ENCODE peak calls at places on chromosomes 4 and X, in six cellular contexts. A, R, O, V, I and G are unnamed samples.

GRCh38 chrX:129842510-129843208 is 1.0 kb downstream of the ZDHHC9 start:
- DNase-seq in A (peak; percentile 19), R (peak; percentile 65), O (no peak), V (no peak), I (peak; percentile 54), G (no peak)

GRCh38 chr4:70739496-70740337 is 18.0 kb downstream of the RUFY3 start:
- DNase-seq in A (no peak), R (peak; percentile 35), O (no peak), V (peak; percentile 59), I (no peak), G (no peak)

GRCh38 chr4:3681191-3681590 is 85.0 kb upstream of the ADRA2C start:
- DNase-seq in A (no peak), R (no peak), O (no peak), V (no peak), I (peak; percentile 27), G (no peak)

GRCh38 chr4:67014592-67014991 is 530.7 kb downstream of the CENPC start:
- DNase-seq in A (no peak), R (no peak), O (no peak), V (no peak), I (no peak), G (no peak)

GRCh38 chrX:1291110-1291740 is 22.6 kb downstream of the CSF2RA start:
- DNase-seq in A (no peak), R (no peak), O (no peak), V (no peak), I (no peak), G (no peak)

GRCh38 chrX:154429708-154430107 is 1.2 kb downstream of the ATP6AP1 start:
- DNase-seq in A (no peak), R (no peak), O (no peak), V (no peak), I (no peak), G (no peak)

GRCh38 chr4:54255881-54256280 is 26.8 kb downstream of the PDGFRA start:
- DNase-seq in A (no peak), R (no peak), O (no peak), V (no peak), I (no peak), G (no peak)

GRCh38 chrX:40169193-40170086 is 71.7 kb upstream of the BCOR start:
- DNase-seq in A (peak; percentile 82), R (peak; percentile 67), O (no peak), V (peak; percentile 84), I (peak; percentile 66), G (no peak)

GRCh38 chrX:426881-427280 is 40.2 kb upstream of the PPP2R3B start:
- DNase-seq in A (no peak), R (no peak), O (no peak), V (no peak), I (no peak), G (no peak)

GRCh38 chr4:54056360-54056759 is 8.0 kb downstream of the CHIC2 start:
- DNase-seq in A (no peak), R (no peak), O (no peak), V (no peak), I (no peak), G (no peak)

GRCh38 chr4:31461425-31461824 is 741.3 kb downstream of the PCDH7 start:
- DNase-seq in A (no peak), R (peak; percentile 42), O (no peak), V (no peak), I (no peak), G (no peak)

GRCh38 chrX:70264784-70265183 is 3.4 kb upstream of the ARR3 start:
- DNase-seq in A (no peak), R (no peak), O (no peak), V (peak; percentile 3), I (no peak), G (no peak)

GRCh38 chr4:148052448-148052847 is 320.6 kb downstream of the ARHGAP10 start:
- DNase-seq in A (no peak), R (no peak), O (no peak), V (no peak), I (no peak), G (no peak)

GRCh38 chrX:43655151-43655676 is 885 bp upstream of the MAOA start:
- DNase-seq in A (peak; percentile 33), R (no peak), O (peak; percentile 27), V (no peak), I (peak; percentile 69), G (peak; percentile 25)

GRCh38 chr4:25783943-25784342 is 78.8 kb downstream of the SEL1L3 start:
- DNase-seq in A (no peak), R (no peak), O (no peak), V (peak; percentile 91), I (no peak), G (no peak)

GRCh38 chr4:61500883-61501282 is 300.8 kb downstream of the ADGRL3 start:
- DNase-seq in A (no peak), R (no peak), O (no peak), V (no peak), I (no peak), G (no peak)

GRCh38 chr4:37667197-37668100 is 18.7 kb downstream of the RELL1 start:
- DNase-seq in A (no peak), R (no peak), O (no peak), V (no peak), I (no peak), G (no peak)

GRCh38 chrX:152137771-152138387 is 498 bp downstream of the MAGEA10 start:
- DNase-seq in A (no peak), R (no peak), O (no peak), V (no peak), I (no peak), G (no peak)

GRCh38 chr4:84547211-84547610 is 35.7 kb upstream of the CDS1 start:
- DNase-seq in A (no peak), R (peak; percentile 38), O (no peak), V (peak; percentile 5), I (no peak), G (no peak)

DNA sequence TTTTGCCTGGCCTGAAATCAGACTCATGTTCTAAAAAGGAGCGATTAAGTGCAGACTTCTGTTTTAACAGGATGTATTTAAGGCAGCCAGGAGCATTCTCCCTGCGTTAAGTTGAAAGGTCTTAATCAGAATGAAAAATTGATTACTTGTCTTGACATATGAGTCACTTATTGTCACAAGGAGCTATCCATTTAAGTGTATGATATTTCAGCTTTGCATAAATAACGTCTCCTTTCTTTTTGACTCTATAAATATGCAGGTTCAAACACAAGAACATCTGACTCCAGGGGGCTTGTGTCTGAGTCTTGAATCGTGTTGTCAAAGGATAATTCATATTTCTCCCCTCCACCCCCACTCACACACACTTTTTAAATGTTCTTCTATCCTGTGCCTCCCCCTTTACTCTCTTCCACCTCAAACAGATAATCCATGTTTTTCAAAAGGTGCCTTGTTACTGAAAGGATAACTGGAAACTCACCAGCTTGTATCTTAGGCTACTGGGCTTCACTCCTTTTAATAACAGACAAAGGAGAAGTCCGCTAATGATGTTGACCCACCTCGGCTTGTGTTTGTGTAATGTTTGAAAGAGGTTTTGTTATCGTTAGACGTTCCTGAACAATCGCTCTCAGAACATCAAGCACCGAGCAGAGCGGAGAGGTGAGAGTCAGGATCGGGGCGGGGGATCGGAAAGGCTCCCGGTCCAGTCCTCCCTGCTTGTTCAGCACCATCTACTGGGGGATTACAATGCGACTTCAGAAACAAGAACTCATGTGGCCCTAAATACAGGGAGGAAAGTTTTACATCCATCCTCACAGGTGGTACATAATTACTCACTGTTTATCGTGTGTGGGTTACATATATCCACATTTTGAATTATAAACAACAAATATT is 107.5 kb upstream of the RPL34 start:
- DNase-seq in A (no peak), R (no peak), O (no peak), V (peak; percentile 3), I (no peak), G (no peak)
- TF ChIP-seq CTCF in A (no peak), R (no peak), O (peak; percentile 35), V (no peak), I (no peak), G (no peak)

DNA sequence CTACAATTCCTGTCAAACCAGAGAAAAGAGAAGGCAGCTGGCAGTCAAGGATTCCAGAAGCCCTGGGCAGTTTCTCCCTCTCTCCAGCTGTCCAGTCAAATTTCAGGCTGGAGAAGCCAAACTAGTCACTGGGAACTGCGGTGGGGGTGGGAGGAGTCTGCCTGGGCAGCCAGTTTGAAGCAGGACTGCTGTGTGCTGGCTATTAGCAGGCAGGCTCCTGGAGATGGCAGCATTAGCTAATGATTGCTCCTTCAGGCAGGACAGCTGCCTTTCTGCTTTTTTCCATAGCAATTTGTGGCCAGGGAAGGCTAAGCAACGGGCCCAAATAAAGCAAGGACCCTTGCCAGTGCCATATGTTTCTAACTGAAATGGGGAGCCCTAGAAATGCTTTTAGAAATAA is 44.7 kb upstream of the FGF13 start:
- DNase-seq in A (no peak), R (no peak), O (no peak), V (peak; percentile 2), I (peak; percentile 64), G (no peak)
- TF ChIP-seq CTCF in A (no peak), R (peak; percentile 29), O (no peak), V (no peak), I (peak; percentile 46), G (no peak)

GRCh38 chr4:151665442-151666127 is 95.2 kb downstream of the GATB start:
- DNase-seq in A (no peak), R (no peak), O (no peak), V (no peak), I (no peak), G (no peak)

GRCh38 chr4:151665022-151665421 is 95.8 kb downstream of the GATB start:
- DNase-seq in A (no peak), R (no peak), O (no peak), V (peak; percentile 13), I (no peak), G (no peak)

GRCh38 chr4:151666501-151666900 is 94.3 kb downstream of the GATB start:
- DNase-seq in A (no peak), R (no peak), O (no peak), V (no peak), I (no peak), G (no peak)

GRCh38 chr4:151661873-151662272 is 98.9 kb downstream of the GATB start:
- DNase-seq in A (no peak), R (no peak), O (no peak), V (no peak), I (no peak), G (no peak)

GRCh38 chr4:151664289-151664688 is 96.5 kb downstream of the GATB start:
- DNase-seq in A (no peak), R (no peak), O (no peak), V (no peak), I (no peak), G (no peak)
- TF ChIP-seq CTCF in A (no peak), R (no peak), O (no peak), V (no peak), I (no peak), G (no peak)

GRCh38 chr4:142881331-142881730 is 35.2 kb upstream of the INPP4B start:
- DNase-seq in A (no peak), R (no peak), O (no peak), V (no peak), I (no peak), G (no peak)

GRCh38 chr4:142886566-142886965 is 40.5 kb upstream of the INPP4B start:
- DNase-seq in A (no peak), R (no peak), O (no peak), V (no peak), I (no peak), G (no peak)

GRCh38 chr4:142883433-142883832 is 37.3 kb upstream of the INPP4B start:
- DNase-seq in A (no peak), R (no peak), O (no peak), V (peak; percentile 20), I (no peak), G (no peak)
- TF ChIP-seq CTCF in A (peak; percentile 39), R (no peak), O (peak; percentile 23), V (no peak), I (peak; percentile 49), G (no peak)